ENCODE peak calls at places on chromosomes 11 and 22, in nine cellular contexts. S is naive thymus-derived CD4-positive, alpha-beta T cell; X is A549; Z is mammary epithelial cell; C is astrocyte of the cerebellum; Q is breast epithelium; V is effector memory CD4-positive, alpha-beta T cell; P is tibial artery; I is CD4-positive, alpha-beta memory T cell. M is an unnamed sample.

GRCh38 chr11:116211166-116211565 is 561.6 kb downstream of the BUD13 start:
- DNase-seq in S (no peak), X (no peak), Z (no peak), C (no peak), Q (no peak), V (no peak), P (no peak), I (no peak), M (no peak)

GRCh38 chr11:554428-554823 is 6.1 kb downstream of the LMNTD2 start:
- DNase-seq in S (no peak), X (no peak), Z (no peak), C (no peak), Q (no peak), V (no peak), P (no peak), I (no peak), M (no peak)

GRCh38 chr22:19975707-19976035 is 34.1 kb upstream of the TXNRD2 start:
- DNase-seq in S (no peak), X (no peak), Z (no peak), C (no peak), Q (no peak), V (no peak), P (no peak), I (no peak), M (no peak)

GRCh38 chr11:116707746-116708145 is 65.0 kb downstream of the BUD13 start:
- DNase-seq in S (no peak), X (no peak), Z (no peak), C (no peak), Q (no peak), V (no peak), P (no peak), I (no peak), M (no peak)

GRCh38 chr11:113465786-113466185 is 9.4 kb downstream of the DRD2 start:
- DNase-seq in S (no peak), X (no peak), Z (peak), C (no peak), Q (no peak), V (no peak), P (no peak), I (no peak), M (no peak)

GRCh38 chr22:27662359-27663030 is 139.1 kb downstream of the MN1 start:
- DNase-seq in S (no peak), X (no peak), Z (no peak), C (no peak), Q (no peak), V (no peak), P (peak), I (no peak), M (no peak)

GRCh38 chr11:75430692-75431532 is 2.1 kb downstream of the KLHL35 start:
- DNase-seq in S (no peak), X (no peak), Z (no peak), C (no peak), Q (no peak), V (no peak), P (no peak), I (no peak), M (no peak)

GRCh38 chr11:17719940-17720795 is 797 bp downstream of the MYOD1 start:
- DNase-seq in S (no peak), X (no peak), Z (no peak), C (no peak), Q (no peak), V (no peak), P (no peak), I (no peak), M (peak)

GRCh38 chr11:61309141-61309540 is 14.0 kb upstream of the VWCE start:
- DNase-seq in S (no peak), X (no peak), Z (no peak), C (no peak), Q (no peak), V (no peak), P (no peak), I (no peak), M (no peak)

GRCh38 chr11:27263046-27263445 is 100.0 kb downstream of the CCDC34 start:
- DNase-seq in S (no peak), X (no peak), Z (no peak), C (no peak), Q (no peak), V (no peak), P (no peak), I (no peak), M (no peak)

GRCh38 chr22:39344046-39344390 is 5.8 kb upstream of the SYNGR1 start:
- DNase-seq in S (no peak), X (no peak), Z (no peak), C (no peak), Q (no peak), V (no peak), P (no peak), I (no peak), M (no peak)

GRCh38 chr11:112795142-112795815 is 165.9 kb upstream of the NCAM1 start:
- DNase-seq in S (no peak), X (peak), Z (peak), C (no peak), Q (no peak), V (peak), P (peak), I (no peak), M (peak)

GRCh38 chr22:23984430-23984829 is 4.5 kb downstream of the GSTT2 start:
- DNase-seq in S (peak), X (no peak), Z (peak), C (peak), Q (no peak), V (peak), P (no peak), I (no peak), M (peak)

GRCh38 chr11:3208272-3208671 is 10.3 kb downstream of the MRGPRG start:
- DNase-seq in S (no peak), X (no peak), Z (no peak), C (no peak), Q (no peak), V (no peak), P (no peak), I (no peak), M (no peak)

GRCh38 chr11:121873770-121874169 is 242.2 kb downstream of the BLID start:
- DNase-seq in S (no peak), X (no peak), Z (no peak), C (no peak), Q (no peak), V (no peak), P (no peak), I (no peak), M (no peak)

GRCh38 chr11:12995211-12995610 is 13.9 kb upstream of the RASSF10 start:
- DNase-seq in S (no peak), X (no peak), Z (no peak), C (peak), Q (no peak), V (no peak), P (peak), I (no peak), M (no peak)

GRCh38 chr11:100738701-100739100 is 51.6 kb downstream of the ARHGAP42 start:
- DNase-seq in S (no peak), X (no peak), Z (no peak), C (no peak), Q (no peak), V (no peak), P (no peak), I (no peak), M (no peak)

GRCh38 chr11:2742611-2743426 is 43.0 kb upstream of the KCNQ1OT1 start:
- DNase-seq in S (no peak), X (no peak), Z (no peak), C (no peak), Q (no peak), V (no peak), P (no peak), I (no peak), M (no peak)

GRCh38 chr22:19720999-19721485 is 2.3 kb upstream of the GP1BB start:
- DNase-seq in S (no peak), X (no peak), Z (no peak), C (no peak), Q (no peak), V (no peak), P (no peak), I (no peak), M (no peak)

GRCh38 chr11:17036666-17037658 is 22.7 kb upstream of the PLEKHA7 start:
- DNase-seq in S (no peak), X (no peak), Z (no peak), C (no peak), Q (no peak), V (no peak), P (no peak), I (no peak), M (peak)

GRCh38 chr11:57239348-57239747 is 2.3 kb upstream of the APLNR start:
- DNase-seq in S (no peak), X (no peak), Z (no peak), C (no peak), Q (no peak), V (no peak), P (no peak), I (no peak), M (no peak)

GRCh38 chr11:59510917-59511589 is at the start of gene OR4D9:
- DNase-seq in S (peak), X (no peak), Z (no peak), C (no peak), Q (no peak), V (no peak), P (no peak), I (no peak), M (peak)

DNA sequence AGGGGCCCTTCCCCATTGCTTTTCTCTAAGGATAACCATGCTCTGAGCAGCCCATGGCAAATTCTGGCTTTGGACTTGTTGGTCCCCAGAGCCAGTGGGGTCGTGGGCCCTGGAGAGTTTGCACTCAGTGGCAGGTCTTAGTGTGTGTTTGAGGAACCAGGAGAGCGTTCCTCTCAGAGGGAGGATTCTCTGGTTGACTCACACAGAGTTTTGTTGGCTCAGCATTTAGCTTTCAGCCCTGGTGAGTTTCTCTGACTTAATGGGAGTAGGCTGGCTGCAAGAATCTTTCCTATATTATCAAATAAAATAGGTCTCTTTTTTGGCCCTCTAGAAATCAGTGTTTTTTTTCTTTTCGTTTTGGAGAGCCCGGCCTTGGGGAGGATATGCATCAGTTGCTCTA is 20.9 kb downstream of the ST14 start:
- DNase-seq in S (no peak), X (no peak), Z (peak), C (no peak), Q (no peak), V (no peak), P (no peak), I (no peak), M (no peak)
- H3K4me3 ChIP-seq in S (no peak), X (no peak), Z (no peak), C (no peak), Q (no peak), V (no peak), P (no peak), I (no peak), M (no peak)

GRCh38 chr11:21072517-21072916 is 403.1 kb downstream of the NELL1 start:
- DNase-seq in S (no peak), X (no peak), Z (no peak), C (no peak), Q (no peak), V (no peak), P (no peak), I (no peak), M (no peak)
- H3K4me3 ChIP-seq in S (no peak), X (no peak), Z (no peak), C (no peak), Q (no peak), V (no peak), P (no peak), I (no peak), M (no peak)

GRCh38 chr11:93850585-93851018 is at the start of gene VSTM5:
- DNase-seq in S (no peak), X (no peak), Z (no peak), C (no peak), Q (no peak), V (no peak), P (no peak), I (no peak), M (no peak)
- H3K4me3 ChIP-seq in S (no peak), X (peak), Z (peak), C (peak), Q (peak), V (no peak), P (peak), I (no peak), M (peak)

DNA sequence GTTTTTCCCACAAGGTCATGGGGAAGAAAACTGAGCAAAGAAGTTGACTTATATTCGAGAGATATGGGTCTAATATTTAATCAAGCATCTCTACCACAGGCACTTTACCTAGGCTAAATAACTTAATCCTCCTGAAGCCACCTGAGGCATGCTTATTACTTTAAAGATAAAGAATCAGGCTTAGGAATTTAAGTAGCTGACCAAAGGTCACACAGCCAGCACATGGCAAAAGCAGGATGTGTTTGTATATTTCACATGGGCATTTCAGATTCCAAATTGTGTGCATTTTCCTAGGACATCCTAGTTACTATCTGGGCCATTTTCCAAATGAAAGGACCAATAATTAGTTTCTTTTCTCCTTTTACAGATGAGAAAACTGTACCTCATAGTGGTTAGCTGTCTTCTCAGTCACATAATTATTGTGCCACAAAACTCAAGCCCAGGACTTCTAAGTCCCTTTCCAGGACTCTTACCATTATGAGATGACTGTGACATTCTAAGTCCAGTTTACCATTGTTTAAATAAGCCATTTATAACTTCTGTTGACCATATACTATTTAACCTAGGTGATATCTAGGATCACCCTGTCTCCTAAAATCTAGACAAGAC is 112.1 kb upstream of the ZC3H12C start:
- DNase-seq in S (no peak), X (no peak), Z (no peak), C (no peak), Q (no peak), V (no peak), P (no peak), I (no peak), M (no peak)
- H3K4me3 ChIP-seq in S (no peak), X (no peak), Z (no peak), C (no peak), Q (no peak), V (no peak), P (no peak), I (no peak), M (no peak)

DNA sequence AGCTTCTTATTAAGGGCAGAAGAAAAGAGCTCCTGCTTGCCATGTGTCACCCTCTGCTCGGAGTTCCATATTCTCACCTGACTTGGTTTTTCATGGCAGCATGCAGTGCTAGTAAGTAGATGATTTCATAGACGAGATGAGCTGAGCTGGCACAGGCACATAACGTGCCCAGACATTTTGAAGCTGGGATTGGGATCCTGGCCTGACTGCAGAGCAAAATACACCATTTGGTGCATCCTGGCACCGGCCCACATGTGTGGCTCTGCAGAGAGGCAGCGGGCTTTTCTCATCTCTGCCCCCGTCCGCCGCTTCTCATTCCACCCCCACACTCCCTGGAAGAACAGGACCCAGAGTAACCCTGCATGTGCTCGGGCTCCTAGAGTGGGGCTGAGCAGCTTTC is 24.8 kb downstream of the FAM118A start:
- DNase-seq in S (no peak), X (no peak), Z (no peak), C (no peak), Q (no peak), V (no peak), P (no peak), I (no peak), M (no peak)
- H3K4me3 ChIP-seq in S (no peak), X (no peak), Z (no peak), C (no peak), Q (peak), V (no peak), P (no peak), I (no peak), M (no peak)

DNA sequence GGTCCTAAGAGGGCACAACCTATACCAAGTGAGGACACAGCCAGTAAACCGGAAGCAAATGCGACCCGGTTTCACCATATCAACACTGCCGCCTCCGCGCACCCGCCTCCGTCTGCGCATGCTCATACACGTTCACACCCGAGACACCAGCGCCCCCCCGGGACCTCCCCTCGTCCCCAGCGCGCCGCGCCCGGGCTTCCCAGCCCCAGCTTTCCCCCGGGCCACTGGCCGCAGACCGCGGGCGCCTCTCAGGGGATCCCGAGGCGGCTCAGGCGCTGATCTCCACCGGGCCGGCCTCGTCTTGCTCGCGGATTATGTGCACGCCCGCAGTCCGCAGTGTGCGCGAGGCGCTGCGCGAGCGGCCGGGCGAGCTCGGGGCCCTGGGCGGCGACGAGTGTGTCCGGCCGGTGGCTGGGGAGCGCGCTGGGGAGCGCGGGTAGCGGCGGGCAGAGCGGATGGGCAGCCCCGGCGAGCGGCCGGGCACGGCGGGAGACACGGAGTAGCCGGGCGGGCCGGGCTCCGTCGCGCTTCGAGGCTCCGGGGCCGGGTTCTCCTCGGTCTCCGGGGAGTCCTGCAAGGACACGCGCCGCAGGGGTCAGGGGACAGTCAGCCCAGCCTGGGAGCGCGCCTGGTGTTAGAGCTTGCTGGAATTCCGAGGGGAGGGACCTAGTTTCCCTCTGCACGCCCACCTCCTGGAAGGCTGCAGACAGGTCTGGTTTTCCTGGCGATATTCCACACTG is 2.0 kb downstream of the HEPN1 start:
- DNase-seq in S (peak), X (peak), Z (peak), C (no peak), Q (no peak), V (peak), P (peak), I (peak), M (peak)
- H3K4me3 ChIP-seq in S (peak), X (peak), Z (no peak), C (peak), Q (peak), V (peak), P (peak), I (no peak), M (peak)

GRCh38 chr11:133953571-133953970 is 3.2 kb downstream of the IGSF9B start:
- DNase-seq in S (no peak), X (no peak), Z (no peak), C (no peak), Q (no peak), V (no peak), P (no peak), I (no peak), M (no peak)

GRCh38 chr11:133956650-133957633 is at the start of gene IGSF9B:
- DNase-seq in S (peak), X (peak), Z (peak), C (peak), Q (peak), V (peak), P (peak), I (peak), M (peak)

GRCh38 chr11:133955945-133956421 is 785 bp downstream of the IGSF9B start:
- DNase-seq in S (no peak), X (no peak), Z (no peak), C (no peak), Q (no peak), V (no peak), P (no peak), I (no peak), M (no peak)

GRCh38 chr11:133953999-133954398 is 2.8 kb downstream of the IGSF9B start:
- DNase-seq in S (no peak), X (no peak), Z (no peak), C (no peak), Q (no peak), V (no peak), P (peak), I (no peak), M (no peak)

DNA sequence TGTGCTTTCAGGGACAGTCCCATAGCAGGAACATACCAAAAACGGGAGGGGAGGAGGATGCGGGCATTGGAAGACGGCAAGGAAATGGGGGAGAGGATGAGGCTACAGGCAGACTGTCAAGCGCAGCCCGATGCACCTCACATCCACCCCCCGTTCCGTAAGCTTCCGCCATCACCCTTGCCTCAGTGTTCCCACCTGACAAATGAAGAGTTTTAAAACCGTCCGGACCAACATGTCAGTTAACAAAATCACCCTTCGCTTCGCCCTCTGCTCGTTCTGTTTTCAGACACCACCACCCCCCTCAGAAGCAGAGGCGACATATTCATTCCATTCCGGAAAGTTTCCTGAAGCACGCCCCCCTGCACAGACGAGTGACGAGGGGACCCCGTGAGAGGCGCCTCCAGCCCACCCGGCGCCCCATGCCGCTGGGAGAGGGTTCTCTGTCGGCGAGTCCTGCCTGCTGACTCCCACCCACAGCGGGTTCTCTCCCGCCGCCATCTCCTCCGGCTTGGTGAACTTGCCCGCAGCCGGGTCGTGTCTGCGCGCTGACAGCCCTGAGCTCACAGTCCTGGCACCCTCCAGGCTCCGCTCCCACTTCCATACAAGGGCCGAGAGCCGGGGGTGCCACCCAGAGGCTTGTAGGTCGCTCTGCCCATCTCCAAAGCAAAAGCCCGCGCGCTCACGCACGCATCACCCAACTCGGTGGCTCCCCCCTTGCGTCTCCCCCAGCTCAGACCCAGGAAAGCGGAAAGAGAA is 1.5 kb downstream of the IGSF9B start:
- DNase-seq in S (peak), X (no peak), Z (no peak), C (no peak), Q (no peak), V (no peak), P (peak), I (no peak), M (peak)
- H3K4me3 ChIP-seq in S (peak), X (peak), Z (peak), C (peak), Q (peak), V (peak), P (peak), I (peak), M (peak)

M was measured in cardiac muscle cell.